ENCODE peak calls at places on chromosomes 3 and 15, in seven cellular contexts. A, E, J, B, P, F and I are unnamed samples.

GRCh38 chr3:69646287-69647067 is 92.8 kb upstream of the MITF start:
- DNase-seq in A (no peak), E (no peak), J (no peak), B (no peak), P (no peak), F (no peak), I (no peak)

GRCh38 chr3:112352720-112353119 is 19.8 kb downstream of the CD200 start:
- DNase-seq in A (no peak), E (no peak), J (no peak), B (no peak), P (no peak), F (no peak), I (no peak)

GRCh38 chr3:57596495-57597239 is 477 bp downstream of the ARF4 start:
- DNase-seq in A (peak; percentile 89), E (peak; percentile 90), J (peak; percentile 88), B (peak; percentile 94), P (peak; percentile 93), F (peak; percentile 94), I (peak; percentile 68)

GRCh38 chr3:143354342-143354741 is 234.8 kb downstream of the CHST2 start:
- DNase-seq in A (no peak), E (no peak), J (no peak), B (no peak), P (no peak), F (no peak), I (no peak)

GRCh38 chr3:98971183-98971681 is 69.7 kb upstream of the DCBLD2 start:
- DNase-seq in A (no peak), E (peak; percentile 98), J (no peak), B (no peak), P (peak; percentile 59), F (peak; percentile 98), I (no peak)

GRCh38 chr3:16801698-16802097 is 83.1 kb upstream of the PLCL2 start:
- DNase-seq in A (no peak), E (peak; percentile 46), J (no peak), B (no peak), P (peak; percentile 33), F (peak; percentile 49), I (peak; percentile 24)

GRCh38 chr15:71780349-71780976 is 29.9 kb upstream of the NR2E3 start:
- DNase-seq in A (peak; percentile 55), E (peak; percentile 33), J (no peak), B (no peak), P (peak; percentile 89), F (peak; percentile 46), I (peak; percentile 75)

GRCh38 chr15:63870403-63871209 is 36.9 kb upstream of the HERC1 start:
- DNase-seq in A (no peak), E (peak; percentile 75), J (peak; percentile 45), B (no peak), P (peak; percentile 89), F (peak; percentile 82), I (no peak)

GRCh38 chr3:186520957-186521842 is 23.0 kb downstream of the CRYGS start:
- DNase-seq in A (no peak), E (no peak), J (no peak), B (peak; percentile 86), P (no peak), F (no peak), I (peak; percentile 79)

GRCh38 chr15:41570764-41571163 is 11.8 kb downstream of the TYRO3 start:
- DNase-seq in A (no peak), E (no peak), J (no peak), B (no peak), P (no peak), F (no peak), I (no peak)

GRCh38 chr3:62669161-62669560 is 206.1 kb downstream of the CADPS start:
- DNase-seq in A (no peak), E (no peak), J (no peak), B (no peak), P (no peak), F (no peak), I (no peak)

GRCh38 chr3:132239587-132239986 is 77.6 kb upstream of the ACP3 start:
- DNase-seq in A (no peak), E (no peak), J (no peak), B (no peak), P (no peak), F (no peak), I (no peak)

GRCh38 chr3:132245547-132245946 is 71.7 kb upstream of the ACP3 start:
- DNase-seq in A (no peak), E (peak; percentile 48), J (no peak), B (no peak), P (peak; percentile 46), F (peak; percentile 51), I (peak; percentile 19)

GRCh38 chr3:132242790-132243189 is 74.4 kb upstream of the ACP3 start:
- DNase-seq in A (no peak), E (no peak), J (no peak), B (no peak), P (no peak), F (no peak), I (no peak)

GRCh38 chr3:132246212-132246611 is 71.0 kb upstream of the ACP3 start:
- DNase-seq in A (no peak), E (no peak), J (no peak), B (no peak), P (no peak), F (no peak), I (no peak)

GRCh38 chr3:132242095-132242494 is 75.1 kb upstream of the ACP3 start:
- DNase-seq in A (no peak), E (no peak), J (no peak), B (no peak), P (no peak), F (no peak), I (no peak)
- H3K4me3 ChIP-seq in A (no peak overlapping the region), E (no peak overlapping the region), J (no peak overlapping the region), B (no peak overlapping the region), P (no peak overlapping the region), F (no peak overlapping the region), I (no peak overlapping the region)

GRCh38 chr3:13934813-13935212 is 54.9 kb upstream of the WNT7A start:
- DNase-seq in A (no peak), E (no peak), J (no peak), B (no peak), P (no peak), F (no peak), I (no peak)

GRCh38 chr3:13934315-13934714 is 54.4 kb upstream of the WNT7A start:
- DNase-seq in A (no peak), E (no peak), J (no peak), B (no peak), P (no peak), F (no peak), I (no peak)

GRCh38 chr3:13931172-13931571 is 51.3 kb upstream of the WNT7A start:
- DNase-seq in A (no peak), E (no peak), J (no peak), B (no peak), P (no peak), F (no peak), I (no peak)

GRCh38 chr3:13935494-13936094 is 55.7 kb upstream of the WNT7A start:
- DNase-seq in A (no peak), E (no peak), J (no peak), B (no peak), P (no peak), F (no peak), I (no peak)

GRCh38 chr3:13932578-13933295 is 52.9 kb upstream of the WNT7A start:
- DNase-seq in A (no peak), E (no peak), J (no peak), B (no peak), P (no peak), F (no peak), I (no peak)
- H3K4me3 ChIP-seq in A (peak overlapping the region; percentile 21), E (peak overlapping the region; percentile 33), J (peak overlapping the region; percentile 32), B (peak overlapping the region; percentile 54), P (no peak overlapping the region), F (no peak overlapping the region), I (no peak overlapping the region)

GRCh38 chr15:89364741-89365450 is 30.3 kb upstream of the POLG start:
- DNase-seq in A (no peak), E (no peak), J (no peak), B (no peak), P (no peak), F (no peak), I (no peak)

GRCh38 chr15:89363133-89363532 is 28.5 kb upstream of the POLG start:
- DNase-seq in A (no peak), E (no peak), J (no peak), B (no peak), P (no peak), F (no peak), I (no peak)

GRCh38 chr15:89363770-89364169 is 29.1 kb upstream of the POLG start:
- DNase-seq in A (no peak), E (no peak), J (no peak), B (no peak), P (no peak), F (no peak), I (no peak)

GRCh38 chr15:89365457-89366055 is 30.9 kb upstream of the POLG start:
- DNase-seq in A (no peak), E (no peak), J (no peak), B (no peak), P (no peak), F (no peak), I (no peak)

DNA sequence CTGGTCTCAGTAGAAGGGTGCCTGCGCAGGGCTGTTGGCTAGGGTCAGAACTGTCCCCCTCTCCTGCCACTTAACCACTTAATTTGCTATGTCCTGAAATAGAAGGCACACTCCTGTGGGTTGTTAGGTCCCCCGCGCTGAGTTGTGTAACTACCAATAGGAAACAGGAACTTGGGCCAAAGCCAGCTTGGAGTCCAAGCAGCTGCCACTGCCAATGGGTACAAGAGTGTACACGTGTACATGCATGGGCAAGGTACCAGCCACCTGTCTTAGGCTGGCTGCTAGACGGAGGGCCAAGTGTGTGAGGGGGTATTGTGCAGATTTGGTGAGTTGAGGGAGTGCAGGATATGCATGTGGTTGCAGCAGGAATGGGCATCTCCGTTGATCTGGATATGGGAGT is 29.7 kb upstream of the POLG start:
- DNase-seq in A (no peak), E (no peak), J (peak; percentile 57), B (no peak), P (no peak), F (no peak), I (no peak)
- H3K4me3 ChIP-seq in A (no peak overlapping the region), E (no peak overlapping the region), J (no peak overlapping the region), B (no peak overlapping the region), P (no peak overlapping the region), F (no peak overlapping the region), I (no peak overlapping the region)

GRCh38 chr3:50347187-50347813 is 1.8 kb upstream of the ZMYND10 start:
- DNase-seq in A (peak; percentile 72), E (peak; percentile 31), J (peak; percentile 69), B (no peak), P (peak; percentile 80), F (peak; percentile 57), I (peak; percentile 80)

GRCh38 chr3:50342818-50343633 is 2.4 kb upstream of the RASSF1 start:
- DNase-seq in A (no peak), E (no peak), J (no peak), B (no peak), P (no peak), F (no peak), I (no peak)

GRCh38 chr3:50341996-50342732 is 1.5 kb upstream of the RASSF1 start:
- DNase-seq in A (no peak), E (no peak), J (no peak), B (no peak), P (no peak), F (no peak), I (no peak)

GRCh38 chr3:50345586-50345985 is at the start of gene ZMYND10:
- DNase-seq in A (peak; percentile 76), E (no peak), J (peak; percentile 72), B (no peak), P (peak; percentile 47), F (no peak), I (peak; percentile 78)

DNA sequence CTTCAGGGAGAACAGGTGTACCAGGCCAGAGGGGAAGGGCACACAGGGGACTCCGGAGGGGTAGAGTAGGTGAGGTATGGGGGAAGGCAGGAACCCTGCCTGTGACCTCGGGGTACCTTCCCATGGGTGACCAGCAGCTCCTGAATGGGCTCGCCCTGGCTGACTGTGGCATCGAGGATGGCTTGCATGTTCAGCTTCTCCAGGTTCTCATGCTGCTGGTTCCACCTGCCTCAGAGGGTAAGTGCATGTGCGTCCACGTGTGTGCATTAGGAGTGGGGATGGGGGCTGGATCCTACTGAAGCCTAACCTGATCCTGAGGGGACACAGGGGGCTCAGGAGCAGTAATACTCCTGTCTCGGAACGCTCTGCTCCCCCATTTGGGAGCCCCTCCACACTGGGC is 524 bp downstream of the ZMYND10 start:
- DNase-seq in A (no peak), E (no peak), J (no peak), B (no peak), P (no peak), F (no peak), I (no peak)
- H3K4me3 ChIP-seq in A (no peak overlapping the region), E (peak overlapping the region; percentile 64), J (peak overlapping the region; percentile 37), B (peak overlapping the region; percentile 42), P (peak overlapping the region; percentile 55), F (peak overlapping the region; percentile 57), I (no peak overlapping the region)